ENCODE peak calls at places on chromosome 10, in eight cellular contexts. One of them, this sample, is unnamed.
A peak's percentile ranks its signal among the peaks of the same experiment; 100 is the strongest.

GRCh38 chr10:83222300-83222699 is 917.0 kb upstream of the GHITM start:
- DNase-seq in occipital lobe: no peak
- DNase-seq in EL: no peak
- DNase-seq in AG04450: no peak
- DNase-seq in kidney tubule cell: no peak
- DNase-seq in NCI-H345: peak; percentile 15
- DNase-seq in lung: no peak
- DNase-seq in T1000: no peak
- DNase-seq in this sample: no peak

GRCh38 chr10:119489572-119490326 is 52.8 kb downstream of the RGS10 start:
- DNase-seq in occipital lobe: no peak
- DNase-seq in EL: peak; percentile 53
- DNase-seq in AG04450: no peak
- DNase-seq in kidney tubule cell: peak; percentile 26
- DNase-seq in NCI-H345: peak; percentile 14
- DNase-seq in lung: no peak
- DNase-seq in T1000: peak; percentile 31
- DNase-seq in this sample: peak; percentile 83

GRCh38 chr10:69657417-69657816 is 27.4 kb downstream of the FAM241B start:
- DNase-seq in occipital lobe: no peak
- DNase-seq in EL: no peak
- DNase-seq in AG04450: no peak
- DNase-seq in kidney tubule cell: peak; percentile 16
- DNase-seq in NCI-H345: no peak
- DNase-seq in lung: no peak
- DNase-seq in T1000: no peak
- DNase-seq in this sample: no peak

GRCh38 chr10:107476408-107476807 is 311.9 kb upstream of the SORCS1 start:
- DNase-seq in occipital lobe: no peak
- DNase-seq in EL: no peak
- DNase-seq in AG04450: no peak
- DNase-seq in kidney tubule cell: no peak
- DNase-seq in NCI-H345: no peak
- DNase-seq in lung: no peak
- DNase-seq in T1000: no peak
- DNase-seq in this sample: no peak

GRCh38 chr10:86888585-86889381 is 68.6 kb downstream of the MMRN2 start:
- DNase-seq in occipital lobe: no peak
- DNase-seq in EL: peak; percentile 68
- DNase-seq in AG04450: no peak
- DNase-seq in kidney tubule cell: peak; percentile 63
- DNase-seq in NCI-H345: no peak
- DNase-seq in lung: no peak
- DNase-seq in T1000: no peak
- DNase-seq in this sample: peak; percentile 89

GRCh38 chr10:21993360-21994001 is 10.0 kb downstream of the DNAJC1 start:
- DNase-seq in occipital lobe: no peak
- DNase-seq in EL: peak; percentile 35
- DNase-seq in AG04450: no peak
- DNase-seq in kidney tubule cell: peak; percentile 49
- DNase-seq in NCI-H345: no peak
- DNase-seq in lung: no peak
- DNase-seq in T1000: no peak
- DNase-seq in this sample: peak; percentile 80

GRCh38 chr10:61139230-61139928 is 195.4 kb upstream of the RHOBTB1 start:
- DNase-seq in occipital lobe: no peak
- DNase-seq in EL: no peak
- DNase-seq in AG04450: no peak
- DNase-seq in kidney tubule cell: peak; percentile 12
- DNase-seq in NCI-H345: no peak
- DNase-seq in lung: no peak
- DNase-seq in T1000: no peak
- DNase-seq in this sample: no peak

GRCh38 chr10:3077940-3078630 is 10.7 kb downstream of the PFKP start:
- DNase-seq in occipital lobe: no peak
- DNase-seq in EL: no peak
- DNase-seq in AG04450: no peak
- DNase-seq in kidney tubule cell: no peak
- DNase-seq in NCI-H345: peak; percentile 70
- DNase-seq in lung: no peak
- DNase-seq in T1000: no peak
- DNase-seq in this sample: no peak

GRCh38 chr10:77049896-77050295 is 587.7 kb downstream of the KCNMA1 start:
- DNase-seq in occipital lobe: no peak
- DNase-seq in EL: peak; percentile 74
- DNase-seq in AG04450: no peak
- DNase-seq in kidney tubule cell: peak; percentile 51
- DNase-seq in NCI-H345: no peak
- DNase-seq in lung: no peak
- DNase-seq in T1000: no peak
- DNase-seq in this sample: no peak

GRCh38 chr10:103772096-103772845 is 83.1 kb downstream of the SH3PXD2A start:
- DNase-seq in occipital lobe: peak; percentile 38
- DNase-seq in EL: peak; percentile 86
- DNase-seq in AG04450: peak; percentile 99
- DNase-seq in kidney tubule cell: peak; percentile 80
- DNase-seq in NCI-H345: no peak
- DNase-seq in lung: peak; percentile 75
- DNase-seq in T1000: peak; percentile 45
- DNase-seq in this sample: peak; percentile 85

GRCh38 chr10:68560916-68561691 is 967 bp downstream of the TET1 start:
- DNase-seq in occipital lobe: peak; percentile 10
- DNase-seq in EL: peak; percentile 69
- DNase-seq in AG04450: no peak
- DNase-seq in kidney tubule cell: no peak
- DNase-seq in NCI-H345: peak; percentile 22
- DNase-seq in lung: no peak
- DNase-seq in T1000: no peak
- DNase-seq in this sample: no peak

GRCh38 chr10:26437637-26438461 is at the start of gene APBB1IP:
- DNase-seq in occipital lobe: peak; percentile 13
- DNase-seq in EL: peak; percentile 82
- DNase-seq in AG04450: no peak
- DNase-seq in kidney tubule cell: peak; percentile 54
- DNase-seq in NCI-H345: no peak
- DNase-seq in lung: peak; percentile 87
- DNase-seq in T1000: no peak
- DNase-seq in this sample: peak; percentile 95

GRCh38 chr10:16585103-16585502 is 63.4 kb upstream of the C1QL3 start:
- DNase-seq in occipital lobe: no peak
- DNase-seq in EL: no peak
- DNase-seq in AG04450: no peak
- DNase-seq in kidney tubule cell: no peak
- DNase-seq in NCI-H345: no peak
- DNase-seq in lung: no peak
- DNase-seq in T1000: no peak
- DNase-seq in this sample: no peak

GRCh38 chr10:13816195-13816926 is 229.6 kb downstream of the PRPF18 start:
- DNase-seq in occipital lobe: peak; percentile 15
- DNase-seq in EL: peak; percentile 44
- DNase-seq in AG04450: peak; percentile 90
- DNase-seq in kidney tubule cell: peak; percentile 46
- DNase-seq in NCI-H345: peak; percentile 84
- DNase-seq in lung: peak; percentile 46
- DNase-seq in T1000: peak; percentile 52
- DNase-seq in this sample: no peak

GRCh38 chr10:17787087-17787942 is 21.8 kb upstream of the MRC1 start:
- DNase-seq in occipital lobe: no peak
- DNase-seq in EL: peak; percentile 96
- DNase-seq in AG04450: peak; percentile 86
- DNase-seq in kidney tubule cell: peak; percentile 97
- DNase-seq in NCI-H345: no peak
- DNase-seq in lung: no peak
- DNase-seq in T1000: no peak
- DNase-seq in this sample: no peak

GRCh38 chr10:31018977-31019376 is 12.7 kb downstream of the ZNF438 start:
- DNase-seq in occipital lobe: no peak
- DNase-seq in EL: no peak
- DNase-seq in AG04450: no peak
- DNase-seq in kidney tubule cell: no peak
- DNase-seq in NCI-H345: no peak
- DNase-seq in lung: no peak
- DNase-seq in T1000: no peak
- DNase-seq in this sample: no peak

GRCh38 chr10:78803710-78804109 is 265.1 kb upstream of the ZMIZ1 start:
- DNase-seq in occipital lobe: no peak
- DNase-seq in EL: no peak
- DNase-seq in AG04450: no peak
- DNase-seq in kidney tubule cell: no peak
- DNase-seq in NCI-H345: no peak
- DNase-seq in lung: no peak
- DNase-seq in T1000: no peak
- DNase-seq in this sample: no peak

GRCh38 chr10:70063418-70064098 is 10.9 kb downstream of the MACROH2A2 start:
- DNase-seq in occipital lobe: no peak
- DNase-seq in EL: no peak
- DNase-seq in AG04450: no peak
- DNase-seq in kidney tubule cell: no peak
- DNase-seq in NCI-H345: no peak
- DNase-seq in lung: no peak
- DNase-seq in T1000: no peak
- DNase-seq in this sample: no peak

GRCh38 chr10:17175551-17175950 is 25.9 kb downstream of the TRDMT1 start:
- DNase-seq in occipital lobe: no peak
- DNase-seq in EL: peak; percentile 38
- DNase-seq in AG04450: no peak
- DNase-seq in kidney tubule cell: peak; percentile 70
- DNase-seq in NCI-H345: no peak
- DNase-seq in lung: no peak
- DNase-seq in T1000: no peak
- DNase-seq in this sample: no peak

GRCh38 chr10:74079028-74079913 is 71.4 kb downstream of the AP3M1 start:
- DNase-seq in occipital lobe: no peak
- DNase-seq in EL: no peak
- DNase-seq in AG04450: no peak
- DNase-seq in kidney tubule cell: no peak
- DNase-seq in NCI-H345: no peak
- DNase-seq in lung: no peak
- DNase-seq in T1000: no peak
- DNase-seq in this sample: no peak

GRCh38 chr10:3409928-3410327 is 237.3 kb upstream of the PITRM1 start:
- DNase-seq in occipital lobe: no peak
- DNase-seq in EL: no peak
- DNase-seq in AG04450: no peak
- DNase-seq in kidney tubule cell: no peak
- DNase-seq in NCI-H345: no peak
- DNase-seq in lung: no peak
- DNase-seq in T1000: no peak
- DNase-seq in this sample: no peak

GRCh38 chr10:125606406-125606805 is 76.6 kb downstream of the TEX36 start:
- DNase-seq in occipital lobe: no peak
- DNase-seq in EL: no peak
- DNase-seq in AG04450: no peak
- DNase-seq in kidney tubule cell: no peak
- DNase-seq in NCI-H345: no peak
- DNase-seq in lung: no peak
- DNase-seq in T1000: no peak
- DNase-seq in this sample: no peak

GRCh38 chr10:77007836-77008235 is 629.8 kb downstream of the KCNMA1 start:
- DNase-seq in occipital lobe: no peak
- DNase-seq in EL: no peak
- DNase-seq in AG04450: no peak
- DNase-seq in kidney tubule cell: no peak
- DNase-seq in NCI-H345: no peak
- DNase-seq in lung: no peak
- DNase-seq in T1000: no peak
- DNase-seq in this sample: no peak

GRCh38 chr10:3071405-3072198 is 4.3 kb downstream of the PFKP start:
- DNase-seq in occipital lobe: no peak
- DNase-seq in EL: peak; percentile 80
- DNase-seq in AG04450: no peak
- DNase-seq in kidney tubule cell: peak; percentile 95
- DNase-seq in NCI-H345: no peak
- DNase-seq in lung: no peak
- DNase-seq in T1000: no peak
- DNase-seq in this sample: peak; percentile 28

GRCh38 chr10:107733328-107733727 is 568.8 kb upstream of the SORCS1 start:
- DNase-seq in occipital lobe: no peak
- DNase-seq in EL: peak; percentile 40
- DNase-seq in AG04450: no peak
- DNase-seq in kidney tubule cell: peak; percentile 79
- DNase-seq in NCI-H345: no peak
- DNase-seq in lung: no peak
- DNase-seq in T1000: no peak
- DNase-seq in this sample: no peak

GRCh38 chr10:132198381-132199181 is 11.8 kb downstream of the DPYSL4 start:
- DNase-seq in occipital lobe: no peak
- DNase-seq in EL: no peak
- DNase-seq in AG04450: no peak
- DNase-seq in kidney tubule cell: no peak
- DNase-seq in NCI-H345: no peak
- DNase-seq in lung: no peak
- DNase-seq in T1000: no peak
- DNase-seq in this sample: no peak

GRCh38 chr10:48599830-48600134 is 5.1 kb downstream of the ARHGAP22 start:
- DNase-seq in occipital lobe: no peak
- DNase-seq in EL: no peak
- DNase-seq in AG04450: no peak
- DNase-seq in kidney tubule cell: no peak
- DNase-seq in NCI-H345: peak; percentile 73
- DNase-seq in lung: no peak
- DNase-seq in T1000: no peak
- DNase-seq in this sample: no peak

GRCh38 chr10:17290226-17290625 is 62.2 kb downstream of the VIM start:
- DNase-seq in occipital lobe: no peak
- DNase-seq in EL: peak; percentile 7
- DNase-seq in AG04450: no peak
- DNase-seq in kidney tubule cell: peak; percentile 18
- DNase-seq in NCI-H345: peak; percentile 13
- DNase-seq in lung: no peak
- DNase-seq in T1000: no peak
- DNase-seq in this sample: peak; percentile 45

GRCh38 chr10:73480158-73480557 is 15.7 kb downstream of the PPP3CB start:
- DNase-seq in occipital lobe: no peak
- DNase-seq in EL: peak; percentile 80
- DNase-seq in AG04450: no peak
- DNase-seq in kidney tubule cell: peak; percentile 72
- DNase-seq in NCI-H345: no peak
- DNase-seq in lung: no peak
- DNase-seq in T1000: no peak
- DNase-seq in this sample: no peak

GRCh38 chr10:11532329-11532728 is 79.1 kb downstream of the USP6NL start:
- DNase-seq in occipital lobe: no peak
- DNase-seq in EL: no peak
- DNase-seq in AG04450: no peak
- DNase-seq in kidney tubule cell: no peak
- DNase-seq in NCI-H345: no peak
- DNase-seq in lung: no peak
- DNase-seq in T1000: no peak
- DNase-seq in this sample: no peak

GRCh38 chr10:21184216-21184615 is 287.1 kb upstream of the NEBL start:
- DNase-seq in occipital lobe: no peak
- DNase-seq in EL: peak; percentile 19
- DNase-seq in AG04450: no peak
- DNase-seq in kidney tubule cell: peak; percentile 53
- DNase-seq in NCI-H345: peak; percentile 7
- DNase-seq in lung: no peak
- DNase-seq in T1000: no peak
- DNase-seq in this sample: no peak

GRCh38 chr10:2791774-2792443 is 275.4 kb upstream of the PFKP start:
- DNase-seq in occipital lobe: no peak
- DNase-seq in EL: no peak
- DNase-seq in AG04450: no peak
- DNase-seq in kidney tubule cell: no peak
- DNase-seq in NCI-H345: no peak
- DNase-seq in lung: no peak
- DNase-seq in T1000: no peak
- DNase-seq in this sample: no peak

GRCh38 chr10:77297370-77297692 is 340.3 kb downstream of the KCNMA1 start:
- DNase-seq in occipital lobe: no peak
- DNase-seq in EL: peak; percentile 53
- DNase-seq in AG04450: no peak
- DNase-seq in kidney tubule cell: peak; percentile 75
- DNase-seq in NCI-H345: no peak
- DNase-seq in lung: no peak
- DNase-seq in T1000: no peak
- DNase-seq in this sample: no peak

GRCh38 chr10:132185601-132186487 is 904 bp upstream of the DPYSL4 start:
- DNase-seq in occipital lobe: no peak
- DNase-seq in EL: no peak
- DNase-seq in AG04450: no peak
- DNase-seq in kidney tubule cell: peak; percentile 48
- DNase-seq in NCI-H345: peak; percentile 53
- DNase-seq in lung: no peak
- DNase-seq in T1000: no peak
- DNase-seq in this sample: peak; percentile 30

This sample was measured in KBM-7.